ENCODE peak calls at places on chromosomes 7 and 10, in four cellular contexts. One of them, this sample, is unnamed.

GRCh38 chr10:6114758-6115410 is 26.1 kb downstream of the RBM17 start:
- DNase-seq in stomach: no peak
- DNase-seq in AG04450: no peak
- DNase-seq in AML-193: no peak
- DNase-seq in this sample: peak

GRCh38 chr10:95513008-95513589 is 48.1 kb downstream of the SORBS1 start:
- DNase-seq in stomach: peak
- DNase-seq in AG04450: no peak
- DNase-seq in AML-193: no peak
- DNase-seq in this sample: no peak

GRCh38 chr10:123252779-123253178 is 98.6 kb downstream of the BUB3 start:
- DNase-seq in stomach: no peak
- DNase-seq in AG04450: no peak
- DNase-seq in AML-193: no peak
- DNase-seq in this sample: no peak

GRCh38 chr7:142685877-142686508 is 63.3 kb upstream of the PRSS1 start:
- DNase-seq in stomach: no peak
- DNase-seq in AG04450: no peak
- DNase-seq in AML-193: no peak
- DNase-seq in this sample: no peak

GRCh38 chr10:66637273-66638036 is 288.4 kb upstream of the LRRTM3 start:
- DNase-seq in stomach: no peak
- DNase-seq in AG04450: no peak
- DNase-seq in AML-193: no peak
- DNase-seq in this sample: no peak

GRCh38 chr7:112272921-112273561 is 66.5 kb downstream of the ZNF277 start:
- DNase-seq in stomach: no peak
- DNase-seq in AG04450: no peak
- DNase-seq in AML-193: no peak
- DNase-seq in this sample: no peak

GRCh38 chr10:33402748-33403147 is 68.3 kb upstream of the NRP1 start:
- DNase-seq in stomach: no peak
- DNase-seq in AG04450: no peak
- DNase-seq in AML-193: no peak
- DNase-seq in this sample: no peak

GRCh38 chr7:105853931-105854419 is 22.4 kb downstream of the ATXN7L1 start:
- DNase-seq in stomach: no peak
- DNase-seq in AG04450: no peak
- DNase-seq in AML-193: no peak
- DNase-seq in this sample: no peak

GRCh38 chr10:34539533-34540315 is 275.4 kb downstream of the PARD3 start:
- DNase-seq in stomach: no peak
- DNase-seq in AG04450: no peak
- DNase-seq in AML-193: no peak
- DNase-seq in this sample: peak

GRCh38 chr10:120495226-120495625 is 38.2 kb downstream of the PLPP4 start:
- DNase-seq in stomach: no peak
- DNase-seq in AG04450: no peak
- DNase-seq in AML-193: no peak
- DNase-seq in this sample: peak

GRCh38 chr10:87798082-87798481 is 19.9 kb downstream of the ATAD1 start:
- DNase-seq in stomach: no peak
- DNase-seq in AG04450: no peak
- DNase-seq in AML-193: no peak
- DNase-seq in this sample: no peak

GRCh38 chr7:81789406-81790139 is 19.7 kb upstream of the HGF start:
- DNase-seq in stomach: no peak
- DNase-seq in AG04450: no peak
- DNase-seq in AML-193: no peak
- DNase-seq in this sample: no peak

GRCh38 chr7:1449501-1449900 is 9.8 kb downstream of the MICALL2 start:
- DNase-seq in stomach: no peak
- DNase-seq in AG04450: no peak
- DNase-seq in AML-193: no peak
- DNase-seq in this sample: no peak

GRCh38 chr7:33644489-33644888 is 260.9 kb upstream of the BMPER start:
- DNase-seq in stomach: no peak
- DNase-seq in AG04450: no peak
- DNase-seq in AML-193: no peak
- DNase-seq in this sample: no peak

GRCh38 chr10:79184649-79185048 is 115.9 kb downstream of the ZMIZ1 start:
- DNase-seq in stomach: no peak
- DNase-seq in AG04450: no peak
- DNase-seq in AML-193: no peak
- DNase-seq in this sample: no peak

GRCh38 chr10:44056206-44056605 is 328.7 kb downstream of the CXCL12 start:
- DNase-seq in stomach: no peak
- DNase-seq in AG04450: no peak
- DNase-seq in AML-193: no peak
- DNase-seq in this sample: no peak

GRCh38 chr7:26397786-26398435 is 106.2 kb downstream of the SNX10 start:
- DNase-seq in stomach: no peak
- DNase-seq in AG04450: no peak
- DNase-seq in AML-193: peak
- DNase-seq in this sample: peak

GRCh38 chr7:70615066-70615465 is 516.9 kb upstream of the GALNT17 start:
- DNase-seq in stomach: no peak
- DNase-seq in AG04450: no peak
- DNase-seq in AML-193: no peak
- DNase-seq in this sample: no peak

GRCh38 chr7:87414400-87415188 is 60.9 kb downstream of the ABCB4 start:
- DNase-seq in stomach: no peak
- DNase-seq in AG04450: peak
- DNase-seq in AML-193: no peak
- DNase-seq in this sample: peak

GRCh38 chr10:22959292-22959691 is 31.4 kb downstream of the ARMC3 start:
- DNase-seq in stomach: no peak
- DNase-seq in AG04450: no peak
- DNase-seq in AML-193: no peak
- DNase-seq in this sample: no peak

GRCh38 chr10:125868372-125868975 is 12.6 kb downstream of the DHX32 start:
- DNase-seq in stomach: no peak
- DNase-seq in AG04450: peak
- DNase-seq in AML-193: no peak
- DNase-seq in this sample: no peak

GRCh38 chr10:93115661-93116383 is 42.1 kb downstream of the CYP26A1 start:
- DNase-seq in stomach: peak
- DNase-seq in AG04450: no peak
- DNase-seq in AML-193: peak
- DNase-seq in this sample: peak

GRCh38 chr10:133016493-133017202 is 71.1 kb upstream of the ADGRA1 start:
- DNase-seq in stomach: no peak
- DNase-seq in AG04450: no peak
- DNase-seq in AML-193: no peak
- DNase-seq in this sample: no peak

GRCh38 chr7:26862806-26863205 is 1.6 kb downstream of the SKAP2 start:
- DNase-seq in stomach: no peak
- DNase-seq in AG04450: no peak
- DNase-seq in AML-193: no peak
- DNase-seq in this sample: no peak

GRCh38 chr7:157589680-157590079 is 252.9 kb downstream of the DNAJB6 start:
- DNase-seq in stomach: no peak
- DNase-seq in AG04450: no peak
- DNase-seq in AML-193: no peak
- DNase-seq in this sample: no peak

GRCh38 chr10:114519306-114519669 is 115.0 kb upstream of the AFAP1L2 start:
- DNase-seq in stomach: peak
- DNase-seq in AG04450: no peak
- DNase-seq in AML-193: no peak
- DNase-seq in this sample: no peak

GRCh38 chr10:84294766-84295447 is 33.5 kb upstream of the CCSER2 start:
- DNase-seq in stomach: no peak
- DNase-seq in AG04450: no peak
- DNase-seq in AML-193: no peak
- DNase-seq in this sample: no peak

GRCh38 chr10:125023862-125024495 is 82.1 kb downstream of the ZRANB1 start:
- DNase-seq in stomach: peak
- DNase-seq in AG04450: no peak
- DNase-seq in AML-193: no peak
- DNase-seq in this sample: no peak

GRCh38 chr7:107044347-107045194 is at the start of gene PRKAR2B:
- DNase-seq in stomach: peak
- DNase-seq in AG04450: peak
- DNase-seq in AML-193: peak
- DNase-seq in this sample: peak